ENCODE peak calls at places on chromosomes 5 and 9, in five cellular contexts. T is AML-193, E is EL, O is A549, S is GM03348. F is an unnamed sample.

GRCh38 chr5:91151947-91152346 is 231.2 kb downstream of the ARRDC3 start:
- DNase-seq in T (no peak), E (peak), O (peak), S (peak), F (no peak)

GRCh38 chr9:98909935-98910334 is 33.8 kb upstream of the COL15A1 start:
- DNase-seq in T (no peak), E (no peak), O (no peak), S (no peak), F (peak)

GRCh38 chr5:39780341-39780740 is 355.6 kb upstream of the DAB2 start:
- DNase-seq in T (no peak), E (no peak), O (no peak), S (peak), F (no peak)

GRCh38 chr9:35553670-35554543 is 51.2 kb upstream of the TESK1 start:
- DNase-seq in T (peak), E (peak), O (peak), S (peak), F (peak)

GRCh38 chr5:172051643-172052362 is 45.4 kb upstream of the FBXW11 start:
- DNase-seq in T (no peak), E (peak), O (no peak), S (no peak), F (no peak)

GRCh38 chr5:179260324-179261070 is 84.8 kb downstream of the ADAMTS2 start:
- DNase-seq in T (no peak), E (no peak), O (no peak), S (no peak), F (peak)

GRCh38 chr9:137630684-137631083 is 11.9 kb downstream of the EHMT1 start:
- DNase-seq in T (no peak), E (no peak), O (no peak), S (no peak), F (no peak)

GRCh38 chr5:20497356-20497755 is 509.4 kb upstream of the CDH18 start:
- DNase-seq in T (no peak), E (no peak), O (peak), S (no peak), F (no peak)

GRCh38 chr5:88662801-88663360 is 220.1 kb downstream of the MEF2C start:
- DNase-seq in T (no peak), E (no peak), O (no peak), S (no peak), F (no peak)

GRCh38 chr5:176596689-176597416 is 13.1 kb downstream of the GPRIN1 start:
- DNase-seq in T (no peak), E (no peak), O (no peak), S (peak), F (no peak)

GRCh38 chr5:128060644-128061388 is 22.8 kb upstream of the SLC12A2 start:
- DNase-seq in T (no peak), E (no peak), O (no peak), S (no peak), F (no peak)

GRCh38 chr5:144114571-144114970 is 55.9 kb downstream of the YIPF5 start:
- DNase-seq in T (no peak), E (no peak), O (no peak), S (no peak), F (no peak)

GRCh38 chr5:141488591-141489478 is at the start of gene PCDHGC5:
- DNase-seq in T (no peak), E (peak), O (no peak), S (peak), F (peak)

GRCh38 chr5:28523887-28524637 is 1485.7 kb upstream of the CDH9 start:
- DNase-seq in T (no peak), E (no peak), O (peak), S (no peak), F (no peak)

GRCh38 chr9:88748566-88749238 is 213.7 kb downstream of the NXNL2 start:
- DNase-seq in T (no peak), E (peak), O (no peak), S (peak), F (peak)

GRCh38 chr9:78150983-78151356 is 84.9 kb upstream of the CEP78 start:
- DNase-seq in T (no peak), E (no peak), O (no peak), S (no peak), F (no peak)

GRCh38 chr5:112951124-112951702 is 25.4 kb upstream of the DCP2 start:
- DNase-seq in T (no peak), E (no peak), O (no peak), S (no peak), F (no peak)

GRCh38 chr5:645421-645820 is 33.3 kb downstream of the CEP72 start:
- DNase-seq in T (no peak), E (no peak), O (no peak), S (no peak), F (no peak)

GRCh38 chr9:111621895-111622480 is 9.1 kb upstream of the DNAJC25 start:
- DNase-seq in T (peak), E (peak), O (peak), S (peak), F (no peak)

GRCh38 chr5:122584411-122585110 is 190.3 kb upstream of the SNX2 start:
- DNase-seq in T (no peak), E (no peak), O (no peak), S (no peak), F (no peak)

GRCh38 chr9:86352440-86353106 is 1.6 kb downstream of the TUT7 start:
- DNase-seq in T (peak), E (peak), O (no peak), S (no peak), F (no peak)

GRCh38 chr5:169805527-169805934 is 168.5 kb downstream of the DOCK2 start:
- DNase-seq in T (no peak), E (peak), O (no peak), S (peak), F (no peak)

GRCh38 chr5:59744531-59744992 is 149.0 kb downstream of the PDE4D start:
- DNase-seq in T (no peak), E (peak), O (peak), S (no peak), F (no peak)

GRCh38 chr5:137487600-137487999 is 11.5 kb downstream of the SPOCK1 start:
- DNase-seq in T (no peak), E (peak), O (no peak), S (peak), F (peak)

GRCh38 chr5:34751807-34752736 is 86.9 kb upstream of the TTC23L start:
- DNase-seq in T (no peak), E (no peak), O (no peak), S (no peak), F (no peak)

GRCh38 chr5:135263022-135263668 is 135.9 kb downstream of the MACROH2A1 start:
- DNase-seq in T (no peak), E (no peak), O (peak), S (no peak), F (no peak)

GRCh38 chr9:123044556-123044955 is 11.1 kb downstream of the GPR21 start:
- DNase-seq in T (no peak), E (peak), O (peak), S (peak), F (no peak)

GRCh38 chr5:160357861-160358411 is 12.5 kb downstream of the C1QTNF2 start:
- DNase-seq in T (no peak), E (no peak), O (no peak), S (peak), F (no peak)

GRCh38 chr9:21392270-21392669 is 7.1 kb upstream of the IFNA2 start:
- DNase-seq in T (peak), E (peak), O (peak), S (peak), F (no peak)

GRCh38 chr9:107465467-107466451 is 23.8 kb downstream of the KLF4 start:
- DNase-seq in T (no peak), E (peak), O (peak), S (peak), F (peak)

F was measured in right atrium auricular region.